ENCODE peak calls at places on chromosomes 5 and 9, in seven cellular contexts. C, A, R, G, K, E and Z are unnamed samples.

GRCh38 chr5:180779985-180780610 is 22.5 kb downstream of the MGAT1 start:
- DNase-seq in A (no peak), C (no peak), K (no peak), R (no peak), E (no peak), G (no peak), Z (no peak)

GRCh38 chr5:55226027-55226933 is 835 bp downstream of the MCIDAS start:
- DNase-seq in A (peak; percentile 84), R (peak; percentile 60), E (no peak), C (peak; percentile 87), K (peak; percentile 16), G (peak; percentile 34), Z (peak; percentile 73)

GRCh38 chr5:156534906-156535305 is 207.9 kb downstream of the SGCD start:
- DNase-seq in C (no peak), A (no peak), K (peak; percentile 45), E (no peak), R (no peak), G (no peak), Z (no peak)

GRCh38 chr9:134419684-134420076 is 93.4 kb downstream of the RXRA start:
- DNase-seq in A (peak; percentile 78), C (peak; percentile 77), K (no peak), R (no peak), G (no peak), E (peak; percentile 11), Z (no peak)

GRCh38 chr9:103881419-103881818 is 212.7 kb upstream of the SMC2 start:
- DNase-seq in G (no peak), E (no peak), C (no peak), A (no peak), R (no peak), K (no peak), Z (no peak)

GRCh38 chr5:90000351-90000750 is 409.2 kb downstream of the CETN3 start:
- DNase-seq in E (no peak), G (no peak), C (no peak), R (no peak), K (no peak), A (peak; percentile 35), Z (no peak)

GRCh38 chr5:61576556-61576955 is 244.5 kb downstream of the ZSWIM6 start:
- DNase-seq in R (no peak), C (no peak), K (no peak), E (no peak), G (no peak), A (no peak), Z (no peak)

GRCh38 chr5:7927466-7928375 is 58.8 kb downstream of the MTRR start:
- DNase-seq in A (peak; percentile 67), R (peak; percentile 47), G (peak; percentile 60), K (peak; percentile 64), E (peak; percentile 32), C (peak; percentile 73), Z (peak; percentile 58)

GRCh38 chr5:9365501-9365900 is 180.4 kb downstream of the SEMA5A start:
- DNase-seq in E (no peak), A (no peak), C (peak; percentile 32), K (no peak), R (no peak), G (no peak), Z (no peak)

GRCh38 chr5:6900247-6900646 is 187.0 kb downstream of the TENT4A start:
- DNase-seq in R (no peak), K (no peak), A (no peak), G (no peak), E (no peak), C (no peak), Z (no peak)

GRCh38 chr9:34328983-34329832 is at the start of the genes KIF24 and NUDT2:
- DNase-seq in R (peak; percentile 99), E (peak; percentile 100), G (peak; percentile 100), C (peak; percentile 99), K (peak; percentile 100), A (peak; percentile 100), Z (peak; percentile 100)

DNA sequence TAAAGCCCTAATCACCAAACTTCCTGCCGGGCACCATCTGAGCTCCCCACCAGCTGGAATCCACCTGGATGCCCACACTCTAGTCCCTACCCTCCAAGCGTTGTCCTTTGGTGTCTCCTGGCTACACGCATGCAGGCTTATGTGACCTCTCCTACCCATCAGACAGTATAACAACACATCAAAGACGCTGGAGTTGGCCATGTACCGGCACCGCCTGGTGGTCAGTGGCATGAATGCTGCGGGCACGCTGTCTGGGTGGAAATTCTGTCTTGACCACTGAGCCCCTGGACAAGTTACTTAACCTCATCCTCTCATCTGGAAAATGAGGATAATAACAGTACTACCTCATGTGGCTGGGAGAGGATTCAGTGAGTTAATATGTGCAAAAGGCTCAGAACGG is 23.4 kb upstream of the CORO2A start:
- DNase-seq in E (no peak), G (no peak), K (no peak), A (peak; percentile 27), R (no peak), C (peak; percentile 59), Z (no peak)
- H3K27ac ChIP-seq in E (no peak overlapping the region), G (no peak overlapping the region), K (no peak overlapping the region), A (no peak overlapping the region), R (no peak overlapping the region), C (no peak overlapping the region), Z (no peak overlapping the region)

GRCh38 chr5:141512390-141513020 is 23.6 kb downstream of the PCDHGC5 start:
- DNase-seq in A (peak; percentile 97), C (peak; percentile 97), K (peak; percentile 54), E (peak; percentile 73), R (peak; percentile 93), G (peak; percentile 65), Z (peak; percentile 65)

GRCh38 chr5:141510160-141510559 is 21.3 kb downstream of the PCDHGC5 start:
- DNase-seq in G (no peak), K (no peak), E (no peak), R (no peak), A (no peak), C (no peak), Z (no peak)

GRCh38 chr5:141511771-141512325 is 23.0 kb downstream of the PCDHGC5 start:
- DNase-seq in E (no peak), K (no peak), A (no peak), C (no peak), G (no peak), R (no peak), Z (no peak)

GRCh38 chr5:141513021-141513626 is 24.2 kb downstream of the PCDHGC5 start:
- DNase-seq in K (peak; percentile 59), A (peak; percentile 61), C (no peak), G (peak; percentile 89), R (no peak), E (no peak), Z (peak; percentile 70)

GRCh38 chr5:141510850-141511718 is 22.2 kb downstream of the PCDHGC5 start:
- DNase-seq in G (no peak), A (no peak), C (no peak), R (no peak), E (no peak), K (no peak), Z (no peak)
- H2BK5ac ChIP-seq in G (no peak overlapping the region), A (no peak overlapping the region), C (no peak overlapping the region), R (no peak overlapping the region), E (peak overlapping the region; percentile 4), K (no peak overlapping the region), Z (no peak overlapping the region)

GRCh38 chr9:4137755-4138154 is 162.1 kb downstream of the GLIS3 start:
- DNase-seq in R (no peak), C (no peak), A (no peak), K (peak; percentile 87), G (peak; percentile 81), E (peak; percentile 6), Z (no peak)
- H3K4me2 ChIP-seq in R (no peak overlapping the region), C (no peak overlapping the region), A (no peak overlapping the region), K (peak overlapping the region; percentile 71), G (no peak overlapping the region), E (no peak overlapping the region), Z (no peak overlapping the region)

GRCh38 chr9:137034039-137034708 is 2.3 kb upstream of the FUT7 start:
- DNase-seq in K (no peak), G (no peak), E (no peak), A (no peak), R (no peak), C (no peak), Z (no peak)
- H3K27ac ChIP-seq in K (no peak overlapping the region), G (no peak overlapping the region), E (no peak overlapping the region), A (no peak overlapping the region), R (no peak overlapping the region), C (no peak overlapping the region), Z (no peak overlapping the region)